ENCODE peak calls at places on chromosomes 11 and 22, in five cellular contexts. One of them, this sample, is unnamed. For H3K9me3, the result is how much of the 10 kb centered on the place peaks cover.

GRCh38 chr11:17008099-17008498 is 6.1 kb downstream of the PLEKHA7 start:
- DNase-seq in fibroblast of lung: no peak
- DNase-seq in suprapubic skin: peak
- DNase-seq in SK-N-SH: no peak
- DNase-seq in A549: no peak
- DNase-seq in this sample: no peak

GRCh38 chr11:112248216-112248615 is 12.4 kb downstream of the PLET1 start:
- DNase-seq in SK-N-SH: no peak
- DNase-seq in fibroblast of lung: peak
- DNase-seq in suprapubic skin: no peak
- DNase-seq in A549: no peak
- DNase-seq in this sample: no peak

GRCh38 chr11:74248469-74248868 is 63.0 kb downstream of the P4HA3 start:
- DNase-seq in fibroblast of lung: no peak
- DNase-seq in SK-N-SH: no peak
- DNase-seq in A549: no peak
- DNase-seq in suprapubic skin: no peak
- DNase-seq in this sample: no peak

GRCh38 chr22:18997306-18997924 is 61.3 kb upstream of the PRODH start:
- DNase-seq in SK-N-SH: no peak
- DNase-seq in suprapubic skin: no peak
- DNase-seq in fibroblast of lung: no peak
- DNase-seq in A549: no peak
- DNase-seq in this sample: no peak

GRCh38 chr11:102172127-102172848 is 62.0 kb downstream of the YAP1 start:
- DNase-seq in A549: no peak
- DNase-seq in SK-N-SH: no peak
- DNase-seq in suprapubic skin: no peak
- DNase-seq in fibroblast of lung: peak
- DNase-seq in this sample: no peak

GRCh38 chr11:109914809-109915653 is 178.2 kb upstream of the ZC3H12C start:
- DNase-seq in fibroblast of lung: peak
- DNase-seq in SK-N-SH: no peak
- DNase-seq in suprapubic skin: no peak
- DNase-seq in A549: no peak
- DNase-seq in this sample: no peak

GRCh38 chr11:48078661-48079060 is 98.3 kb downstream of the PTPRJ start:
- DNase-seq in SK-N-SH: no peak
- DNase-seq in fibroblast of lung: peak
- DNase-seq in A549: no peak
- DNase-seq in suprapubic skin: no peak
- DNase-seq in this sample: no peak

GRCh38 chr11:93330446-93330984 is at the start of gene DEUP1:
- DNase-seq in suprapubic skin: no peak
- DNase-seq in SK-N-SH: peak
- DNase-seq in A549: peak
- DNase-seq in fibroblast of lung: peak
- DNase-seq in this sample: no peak

GRCh38 chr11:69260622-69261021 is 33.3 kb upstream of the MYEOV start:
- DNase-seq in fibroblast of lung: no peak
- DNase-seq in A549: no peak
- DNase-seq in suprapubic skin: no peak
- DNase-seq in SK-N-SH: no peak
- DNase-seq in this sample: no peak

GRCh38 chr22:31090217-31091085 is 9.3 kb downstream of the SMTN start:
- DNase-seq in A549: no peak
- DNase-seq in fibroblast of lung: no peak
- DNase-seq in suprapubic skin: no peak
- DNase-seq in SK-N-SH: peak
- DNase-seq in this sample: no peak

GRCh38 chr11:132056689-132057088 is 686.3 kb downstream of the NTM start:
- DNase-seq in SK-N-SH: no peak
- DNase-seq in A549: no peak
- DNase-seq in suprapubic skin: no peak
- DNase-seq in fibroblast of lung: peak
- DNase-seq in this sample: no peak

GRCh38 chr11:86916330-86916729 is 38.9 kb downstream of the FZD4 start:
- DNase-seq in SK-N-SH: no peak
- DNase-seq in fibroblast of lung: peak
- DNase-seq in suprapubic skin: no peak
- DNase-seq in A549: peak
- DNase-seq in this sample: no peak

GRCh38 chr22:27151407-27151806 is 494.0 kb downstream of the MIAT start:
- DNase-seq in SK-N-SH: no peak
- DNase-seq in A549: no peak
- DNase-seq in fibroblast of lung: no peak
- DNase-seq in suprapubic skin: no peak
- DNase-seq in this sample: no peak

GRCh38 chr22:38320605-38321402 is 3.6 kb upstream of the CSNK1E start:
- DNase-seq in SK-N-SH: no peak
- DNase-seq in A549: no peak
- DNase-seq in suprapubic skin: no peak
- DNase-seq in fibroblast of lung: no peak
- DNase-seq in this sample: no peak

GRCh38 chr11:68020575-68020974 is 9.9 kb upstream of the NDUFS8 start:
- DNase-seq in SK-N-SH: peak
- DNase-seq in A549: peak
- DNase-seq in fibroblast of lung: peak
- DNase-seq in suprapubic skin: no peak
- DNase-seq in this sample: no peak

GRCh38 chr11:19291064-19291463 is 50.3 kb upstream of the E2F8 start:
- DNase-seq in suprapubic skin: no peak
- DNase-seq in A549: no peak
- DNase-seq in fibroblast of lung: no peak
- DNase-seq in SK-N-SH: no peak
- DNase-seq in this sample: no peak

DNA sequence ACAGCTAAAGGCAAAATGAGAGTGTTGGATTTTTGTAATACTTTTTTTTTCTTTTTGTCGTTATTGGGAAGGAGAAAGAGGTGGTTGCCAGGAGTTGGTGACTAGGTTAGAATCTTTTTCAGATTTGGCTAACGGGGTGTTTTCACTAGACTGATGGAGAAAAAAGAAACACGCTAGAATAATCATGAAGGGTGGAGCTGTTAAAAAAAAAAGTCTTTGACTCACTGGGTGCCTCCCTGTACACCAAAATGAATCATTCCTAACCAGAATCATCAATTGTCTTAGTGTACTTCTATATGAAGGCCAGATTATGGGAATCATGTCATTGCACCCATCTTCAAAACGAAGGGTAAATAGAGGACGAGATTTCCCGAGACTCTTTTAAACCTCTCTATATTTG is 12.6 kb downstream of the BLID start:
- DNase-seq in suprapubic skin: no peak
- DNase-seq in SK-N-SH: no peak
- DNase-seq in A549: no peak
- DNase-seq in fibroblast of lung: peak
- DNase-seq in this sample: no peak
- H3K4me3 ChIP-seq in suprapubic skin: no peak
- H3K4me3 ChIP-seq in SK-N-SH: no peak
- H3K4me3 ChIP-seq in A549: no peak
- H3K4me3 ChIP-seq in fibroblast of lung: no peak
- H3K4me3 ChIP-seq in this sample: no peak

GRCh38 chr11:3356858-3357257 is 22.1 kb downstream of the ZNF195 start:
- DNase-seq in SK-N-SH: no peak
- DNase-seq in suprapubic skin: no peak
- DNase-seq in A549: no peak
- DNase-seq in fibroblast of lung: no peak
- DNase-seq in this sample: no peak

GRCh38 chr11:3359092-3359824 is 19.7 kb downstream of the ZNF195 start:
- DNase-seq in fibroblast of lung: peak
- DNase-seq in suprapubic skin: no peak
- DNase-seq in A549: no peak
- DNase-seq in SK-N-SH: no peak
- DNase-seq in this sample: no peak

GRCh38 chr11:3357302-3357701 is 21.6 kb downstream of the ZNF195 start:
- DNase-seq in A549: no peak
- DNase-seq in suprapubic skin: no peak
- DNase-seq in SK-N-SH: no peak
- DNase-seq in fibroblast of lung: no peak
- DNase-seq in this sample: no peak

GRCh38 chr11:3353066-3353465 is 25.9 kb downstream of the ZNF195 start:
- DNase-seq in fibroblast of lung: no peak
- DNase-seq in suprapubic skin: no peak
- DNase-seq in SK-N-SH: no peak
- DNase-seq in A549: no peak
- DNase-seq in this sample: no peak

GRCh38 chr11:3357994-3358676 is 20.8 kb downstream of the ZNF195 start:
- DNase-seq in fibroblast of lung: no peak
- DNase-seq in suprapubic skin: no peak
- DNase-seq in A549: no peak
- DNase-seq in SK-N-SH: no peak
- DNase-seq in this sample: no peak
- H3K9me3 ChIP-seq in fibroblast of lung: under half
- H3K9me3 ChIP-seq in suprapubic skin: under half
- H3K9me3 ChIP-seq in A549: half or more
- H3K9me3 ChIP-seq in SK-N-SH: under half
- H3K9me3 ChIP-seq in this sample: under half

GRCh38 chr11:105867742-105868141 is 154.3 kb downstream of the MSANTD4 start:
- DNase-seq in A549: no peak
- DNase-seq in SK-N-SH: no peak
- DNase-seq in fibroblast of lung: no peak
- DNase-seq in suprapubic skin: no peak
- DNase-seq in this sample: no peak

GRCh38 chr11:105856954-105857353 is 165.1 kb downstream of the MSANTD4 start:
- DNase-seq in suprapubic skin: no peak
- DNase-seq in fibroblast of lung: no peak
- DNase-seq in SK-N-SH: no peak
- DNase-seq in A549: no peak
- DNase-seq in this sample: no peak

GRCh38 chr11:105860105-105860504 is 161.9 kb downstream of the MSANTD4 start:
- DNase-seq in suprapubic skin: no peak
- DNase-seq in SK-N-SH: no peak
- DNase-seq in A549: no peak
- DNase-seq in fibroblast of lung: no peak
- DNase-seq in this sample: no peak

GRCh38 chr11:105861225-105861624 is 160.8 kb downstream of the MSANTD4 start:
- DNase-seq in A549: no peak
- DNase-seq in SK-N-SH: no peak
- DNase-seq in suprapubic skin: no peak
- DNase-seq in fibroblast of lung: peak
- DNase-seq in this sample: no peak

DNA sequence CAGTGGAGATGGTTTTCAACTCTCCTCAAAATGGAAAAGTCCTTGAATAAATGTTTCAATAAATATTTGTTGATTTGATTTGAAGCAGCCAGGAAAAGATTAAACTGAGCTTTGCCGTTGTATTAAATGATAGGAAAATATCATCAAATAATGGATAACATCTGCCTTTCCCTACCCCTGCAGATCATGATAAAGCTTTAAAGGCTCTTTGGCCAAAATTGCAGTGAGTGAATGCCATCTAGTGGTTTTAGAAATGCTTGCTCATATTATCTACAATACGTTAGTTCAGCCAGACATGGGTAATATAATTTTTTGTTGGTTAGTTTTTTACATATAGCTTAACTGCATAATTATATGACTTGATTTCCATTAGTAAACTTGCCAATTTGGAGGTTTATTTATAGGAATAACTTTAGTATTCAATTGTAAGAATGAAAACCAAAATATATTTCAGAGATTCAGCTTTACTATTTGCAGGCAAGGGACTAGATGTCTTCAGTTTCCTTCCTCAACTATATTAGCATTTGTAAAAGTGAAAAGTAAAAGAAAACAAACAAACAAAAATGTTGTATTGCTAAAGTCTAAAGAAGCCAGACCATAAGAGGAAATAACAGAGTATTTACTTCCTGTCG is 159.2 kb downstream of the MSANTD4 start:
- DNase-seq in A549: no peak
- DNase-seq in fibroblast of lung: peak
- DNase-seq in SK-N-SH: peak
- DNase-seq in suprapubic skin: no peak
- DNase-seq in this sample: no peak
- TF ChIP-seq CTCF in A549: peak
- TF ChIP-seq CTCF in fibroblast of lung: peak
- TF ChIP-seq CTCF in SK-N-SH: peak
- TF ChIP-seq CTCF in suprapubic skin: peak
- TF ChIP-seq CTCF in this sample: peak

GRCh38 chr11:126821832-126822231 is 178.7 kb downstream of the KIRREL3 start:
- DNase-seq in SK-N-SH: no peak
- DNase-seq in suprapubic skin: no peak
- DNase-seq in fibroblast of lung: no peak
- DNase-seq in A549: no peak
- DNase-seq in this sample: no peak

GRCh38 chr11:126823271-126823670 is 177.3 kb downstream of the KIRREL3 start:
- DNase-seq in fibroblast of lung: no peak
- DNase-seq in A549: no peak
- DNase-seq in SK-N-SH: no peak
- DNase-seq in suprapubic skin: no peak
- DNase-seq in this sample: no peak

GRCh38 chr11:126829716-126830115 is 170.9 kb downstream of the KIRREL3 start:
- DNase-seq in suprapubic skin: no peak
- DNase-seq in SK-N-SH: no peak
- DNase-seq in A549: no peak
- DNase-seq in fibroblast of lung: no peak
- DNase-seq in this sample: no peak

DNA sequence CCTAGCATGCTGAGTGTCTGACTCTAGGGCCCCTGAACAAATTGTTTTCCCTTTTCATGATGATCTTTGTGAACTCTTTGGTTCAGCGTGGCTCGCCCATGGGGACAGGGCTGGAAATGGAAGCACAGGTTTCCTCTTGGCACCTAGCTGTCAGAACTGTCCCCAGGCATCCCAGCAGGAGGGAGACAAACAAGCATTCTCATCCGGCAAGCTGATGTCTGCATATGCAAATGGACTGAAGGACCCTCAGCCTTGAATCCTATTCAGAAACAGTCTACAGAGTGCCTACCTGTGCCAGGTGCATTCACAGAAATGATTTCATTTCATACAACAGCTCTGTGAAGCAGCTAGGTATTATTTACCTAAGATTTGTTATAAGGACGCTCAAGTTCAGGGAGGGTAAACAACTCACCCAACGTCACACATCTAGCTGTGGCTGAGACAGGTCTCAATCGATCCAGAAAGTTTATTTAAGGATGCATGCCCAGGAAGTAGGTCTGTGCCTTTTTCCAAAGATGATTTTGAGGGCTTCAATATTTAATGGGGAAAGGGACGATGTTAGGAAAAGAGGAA is 176.4 kb downstream of the KIRREL3 start:
- DNase-seq in suprapubic skin: no peak
- DNase-seq in A549: no peak
- DNase-seq in SK-N-SH: no peak
- DNase-seq in fibroblast of lung: no peak
- DNase-seq in this sample: no peak
- H3K4me3 ChIP-seq in suprapubic skin: no peak
- H3K4me3 ChIP-seq in A549: no peak
- H3K4me3 ChIP-seq in SK-N-SH: no peak
- H3K4me3 ChIP-seq in fibroblast of lung: no peak
- H3K4me3 ChIP-seq in this sample: no peak

This sample was measured in RWPE2.